ENCODE peak calls at places on chromosomes 11 and 22, in six cellular contexts. One of them, this sample, is unnamed.

GRCh38 chr11:2269601-2270321 is 627 bp downstream of the ASCL2 start:
- DNase-seq in CD8-positive, alpha-beta T cell: peak
- DNase-seq in GM12865: no peak
- DNase-seq in GM23248: peak
- DNase-seq in uterus: peak
- DNase-seq in transverse colon: peak
- DNase-seq in this sample: no peak

GRCh38 chr22:40009231-40009769 is 14.5 kb downstream of the FAM83F start:
- DNase-seq in CD8-positive, alpha-beta T cell: no peak
- DNase-seq in GM12865: no peak
- DNase-seq in GM23248: no peak
- DNase-seq in uterus: no peak
- DNase-seq in transverse colon: peak
- DNase-seq in this sample: no peak

GRCh38 chr22:50688448-50688847 is 15.8 kb downstream of the SHANK3 start:
- DNase-seq in CD8-positive, alpha-beta T cell: no peak
- DNase-seq in GM12865: no peak
- DNase-seq in GM23248: no peak
- DNase-seq in uterus: no peak
- DNase-seq in transverse colon: no peak
- DNase-seq in this sample: no peak

GRCh38 chr11:130612291-130612802 is 163.9 kb downstream of the ADAMTS15 start:
- DNase-seq in CD8-positive, alpha-beta T cell: no peak
- DNase-seq in GM12865: no peak
- DNase-seq in GM23248: peak
- DNase-seq in uterus: no peak
- DNase-seq in transverse colon: no peak
- DNase-seq in this sample: no peak

GRCh38 chr22:23285734-23286133 is 105.4 kb downstream of the BCR start:
- DNase-seq in CD8-positive, alpha-beta T cell: no peak
- DNase-seq in GM12865: no peak
- DNase-seq in GM23248: no peak
- DNase-seq in uterus: no peak
- DNase-seq in transverse colon: no peak
- DNase-seq in this sample: no peak

GRCh38 chr22:50064453-50064852 is 6.4 kb upstream of the TTLL8 start:
- DNase-seq in CD8-positive, alpha-beta T cell: no peak
- DNase-seq in GM12865: no peak
- DNase-seq in GM23248: no peak
- DNase-seq in uterus: no peak
- DNase-seq in transverse colon: no peak
- DNase-seq in this sample: no peak

GRCh38 chr22:19867617-19868016 is 12.9 kb upstream of the GNB1L start:
- DNase-seq in CD8-positive, alpha-beta T cell: no peak
- DNase-seq in GM12865: no peak
- DNase-seq in GM23248: no peak
- DNase-seq in uterus: no peak
- DNase-seq in transverse colon: no peak
- DNase-seq in this sample: no peak

GRCh38 chr22:47406180-47406723 is 643.8 kb downstream of the TBC1D22A start:
- DNase-seq in CD8-positive, alpha-beta T cell: no peak
- DNase-seq in GM12865: no peak
- DNase-seq in GM23248: no peak
- DNase-seq in uterus: no peak
- DNase-seq in transverse colon: no peak
- DNase-seq in this sample: no peak

This sample was measured in T-helper 17 cell.